ENCODE peak calls at places on chromosomes 3 and 15, in seven cellular contexts. E is left ventricle myocardium inferior, U is WERI-Rb-1, F is body of pancreas, T is tibial nerve, H is upper lobe of right lung, V is OCI-LY7. B is an unnamed sample.
A peak's percentile ranks its signal among the peaks of the same experiment; 100 is the strongest.

GRCh38 chr3:172159962-172160538 is 120.7 kb downstream of the FNDC3B start:
- DNase-seq in F (peak; percentile 66), V (no peak), E (no peak), U (no peak), T (peak; percentile 42), H (no peak), B (peak; percentile 94)

GRCh38 chr3:119279844-119280243 is 14.3 kb upstream of the ARHGAP31 start:
- DNase-seq in H (no peak), U (no peak), F (no peak), V (no peak), E (no peak), T (no peak), B (no peak)

GRCh38 chr15:63488432-63488910 is 15.9 kb upstream of the USP3 start:
- DNase-seq in T (no peak), H (no peak), F (no peak), U (no peak), V (no peak), E (no peak), B (no peak)

GRCh38 chr3:72538070-72538745 is 310.0 kb downstream of the SHQ1 start:
- DNase-seq in F (no peak), E (no peak), U (no peak), T (no peak), V (no peak), H (no peak), B (no peak)

GRCh38 chr3:189167027-189167766 is 4.6 kb upstream of the TPRG1 start:
- DNase-seq in E (no peak), H (peak; percentile 78), T (no peak), V (no peak), U (no peak), F (peak; percentile 7), B (no peak)

GRCh38 chr3:29497282-29497681 is 216.4 kb downstream of the RBMS3 start:
- DNase-seq in V (no peak), U (no peak), H (no peak), T (no peak), E (no peak), F (no peak), B (no peak)

GRCh38 chr3:18349197-18349798 is 75.8 kb downstream of the SATB1 start:
- DNase-seq in T (no peak), H (no peak), E (no peak), V (no peak), F (no peak), U (no peak), B (no peak)

GRCh38 chr3:114451561-114452018 is 157.8 kb downstream of the TIGIT start:
- DNase-seq in U (no peak), V (no peak), E (peak; percentile 23), H (no peak), F (peak; percentile 65), T (no peak), B (peak; percentile 38)

GRCh38 chr15:86624261-86625036 is 544.8 kb downstream of the AGBL1 start:
- DNase-seq in V (peak; percentile 1), T (no peak), E (peak; percentile 72), H (no peak), F (peak; percentile 50), U (peak; percentile 51), B (peak; percentile 66)

GRCh38 chr3:160756907-160757623 is 1.0 kb downstream of the PPM1L start:
- DNase-seq in V (no peak), F (no peak), E (peak; percentile 19), U (no peak), T (no peak), H (peak; percentile 63), B (no peak)

GRCh38 chr3:30085486-30085885 is 520.9 kb upstream of the TGFBR2 start:
- DNase-seq in H (no peak), E (no peak), F (no peak), V (no peak), U (no peak), T (no peak), B (no peak)

GRCh38 chr15:31324739-31325431 is 1.8 kb upstream of the KLF13 start:
- DNase-seq in V (no peak), F (no peak), T (no peak), U (no peak), H (peak; percentile 60), E (no peak), B (no peak)

GRCh38 chr3:60555704-60556340 is 695.4 kb downstream of the FHIT start:
- DNase-seq in U (no peak), T (no peak), H (no peak), V (peak; percentile 20), F (no peak), E (no peak), B (no peak)

GRCh38 chr15:81316267-81316666 is 7.7 kb downstream of the STARD5 start:
- DNase-seq in H (no peak), E (no peak), T (no peak), F (no peak), V (no peak), U (no peak), B (no peak)

GRCh38 chr3:149426325-149426724 is 48.2 kb upstream of the TM4SF4 start:
- DNase-seq in E (no peak), T (no peak), F (no peak), H (no peak), V (no peak), U (no peak), B (no peak)

GRCh38 chr3:101195951-101196713 is 124.2 kb downstream of the IMPG2 start:
- DNase-seq in F (no peak), E (no peak), H (no peak), U (no peak), T (no peak), V (peak; percentile 19), B (no peak)

GRCh38 chr3:55521086-55522060 is 34.3 kb upstream of the WNT5A start:
- DNase-seq in H (no peak), V (no peak), T (no peak), U (no peak), E (no peak), F (no peak), B (no peak)

GRCh38 chr15:83289160-83289559 is 4.7 kb upstream of the BNC1 start:
- DNase-seq in V (no peak), H (no peak), F (no peak), E (no peak), T (no peak), U (no peak), B (no peak)

GRCh38 chr3:45216210-45216609 is 9.9 kb downstream of the TMEM158 start:
- DNase-seq in F (no peak), T (no peak), V (no peak), E (no peak), H (no peak), U (no peak), B (no peak)

GRCh38 chr3:188695251-188695650 is 476.5 kb upstream of the TPRG1 start:
- DNase-seq in H (no peak), V (no peak), T (no peak), U (no peak), F (no peak), E (no peak), B (no peak)

GRCh38 chr3:175670572-175670971 is 811.4 kb downstream of the NAALADL2 start:
- DNase-seq in T (no peak), V (no peak), U (no peak), H (no peak), F (no peak), E (no peak), B (no peak)

GRCh38 chr3:11542551-11542950 is 101.2 kb downstream of the VGLL4 start:
- DNase-seq in F (no peak), H (peak; percentile 29), V (no peak), U (no peak), E (no peak), T (no peak), B (no peak)

GRCh38 chr15:31179683-31180082 is 78.2 kb upstream of the TRPM1 start:
- DNase-seq in E (no peak), U (no peak), H (no peak), V (no peak), F (no peak), T (no peak), B (no peak)

DNA sequence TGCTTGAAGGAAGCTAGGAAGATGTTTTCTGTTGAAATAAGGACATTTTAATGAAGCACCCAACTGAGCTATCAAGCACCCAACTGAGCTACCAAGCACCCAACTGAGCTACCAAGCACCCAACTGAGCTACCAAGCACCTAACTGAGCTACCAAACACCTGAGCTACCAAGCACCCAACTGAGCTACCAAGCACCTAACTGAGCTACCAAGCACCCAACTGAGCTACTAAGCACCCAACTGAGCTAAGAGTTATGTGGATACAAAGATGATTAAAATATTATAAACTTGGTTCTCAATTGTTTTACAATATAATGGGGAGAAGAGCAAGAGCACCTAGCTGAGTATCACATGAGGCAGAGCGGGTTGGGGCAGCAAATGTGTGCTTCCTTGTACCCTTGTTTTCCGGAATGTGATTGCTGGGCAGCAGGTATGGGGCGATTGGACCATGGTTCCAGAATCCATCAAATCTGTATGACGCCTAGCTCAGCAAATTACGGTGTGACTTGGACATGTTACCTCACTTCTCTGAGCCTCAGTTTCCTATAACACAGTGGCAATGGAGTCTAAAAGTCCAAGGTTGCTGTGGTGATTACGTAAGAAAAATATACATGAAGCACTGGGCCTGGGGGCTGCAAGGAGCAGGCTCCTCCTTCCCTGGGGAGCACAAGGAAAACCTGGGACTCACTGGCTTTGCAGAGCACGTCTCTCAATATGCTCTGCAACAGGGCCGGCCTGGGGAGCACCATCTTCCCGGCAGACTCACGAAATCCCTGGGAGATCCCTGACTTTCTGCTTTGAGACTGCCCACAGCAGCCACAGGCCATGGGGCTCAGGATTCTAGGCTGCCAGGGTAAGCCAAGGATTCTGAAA is 11.3 kb downstream of the BMF start:
- DNase-seq in H (no peak), V (no peak), F (no peak), U (no peak), T (no peak), E (no peak), B (no peak)
- H3K27ac ChIP-seq in H (peak overlapping the region; percentile 91), V (peak overlapping the region; percentile 85), F (peak overlapping the region; percentile 93), U (no peak overlapping the region), T (peak overlapping the region; percentile 58), E (peak overlapping the region; percentile 91), B (peak overlapping the region; percentile 90)

GRCh38 chr3:183733553-183733952 is 36.0 kb downstream of the YEATS2 start:
- DNase-seq in V (no peak), E (no peak), U (no peak), T (no peak), H (no peak), F (no peak), B (no peak)
- H3K36me3 ChIP-seq in V (peaks cover 93% of the 10 kb centered on the region), E (peaks cover 63% of the 10 kb centered on the region), U (peaks cover 89% of the 10 kb centered on the region), T (no peaks in the 10 kb centered on the region), H (peaks cover 81% of the 10 kb centered on the region), F (peaks cover 9% of the 10 kb centered on the region), B (peaks cover 23% of the 10 kb centered on the region)

GRCh38 chr3:137410028-137410427 is 354.1 kb upstream of the SOX14 start:
- DNase-seq in E (no peak), F (no peak), H (no peak), T (no peak), U (no peak), V (no peak), B (no peak)

DNA sequence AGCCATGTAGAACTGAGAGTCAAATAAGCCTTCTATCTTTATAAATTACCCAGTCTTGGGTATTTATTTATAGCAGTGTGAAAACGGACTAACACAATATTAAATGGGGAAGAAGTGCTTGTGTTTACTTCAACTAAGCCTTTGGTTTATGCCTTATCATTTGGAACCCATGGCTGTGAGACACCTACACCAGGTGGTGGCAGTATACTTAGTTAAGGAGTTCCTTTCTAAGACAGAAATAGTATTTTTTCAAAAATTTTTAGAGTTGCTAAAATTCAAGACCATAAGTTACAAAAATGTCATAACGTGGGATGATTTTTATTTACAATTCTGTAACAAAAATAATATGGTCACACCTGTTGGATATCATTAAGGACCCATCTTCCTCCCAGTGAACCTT is 354.5 kb upstream of the SOX14 start:
- DNase-seq in F (no peak), H (no peak), T (no peak), U (peak; percentile 11), V (no peak), E (no peak), B (no peak)
- TF ChIP-seq CTCF in F (no peak), H (no peak), T (no peak), U (no peak), V (peak; percentile 64), E (no peak), B (no peak)

GRCh38 chr3:50204052-50204803 is 843 bp upstream of the SLC38A3 start:
- DNase-seq in T (no peak), F (no peak), H (no peak), U (peak; percentile 88), E (no peak), V (no peak), B (no peak)
- H3K27ac ChIP-seq in T (no peak overlapping the region), F (peak overlapping the region; percentile 83), H (no peak overlapping the region), U (peak overlapping the region; percentile 83), E (peak overlapping the region; percentile 84), V (no peak overlapping the region), B (no peak overlapping the region)